ENCODE peak calls at places on chromosomes 3 and 15, in seven cellular contexts. M is H1, K is HepG2, H is GM12878, L is HCT116, B is SK-N-SH, O is K562. A is an unnamed sample.

GRCh38 chr3:57951106-57951882 is 56.9 kb upstream of the FLNB start:
- DNase-seq in M (no peak), K (peak), H (no peak), L (peak), B (peak), O (peak), A (no peak)

GRCh38 chr15:64263567-64263966 is 92.4 kb downstream of the CSNK1G1 start:
- DNase-seq in M (no peak), K (no peak), H (peak), L (no peak), B (no peak), O (no peak), A (no peak)

GRCh38 chr3:87228316-87228715 is 1.2 kb downstream of the CHMP2B start:
- DNase-seq in M (no peak), K (peak), H (no peak), L (no peak), B (no peak), O (no peak), A (no peak)

GRCh38 chr3:188760408-188760807 is 411.4 kb upstream of the TPRG1 start:
- DNase-seq in M (no peak), K (no peak), H (no peak), L (no peak), B (no peak), O (no peak), A (no peak)

GRCh38 chr15:78044407-78045155 is 32.9 kb downstream of the TBC1D2B start:
- DNase-seq in M (no peak), K (no peak), H (no peak), L (no peak), B (no peak), O (no peak), A (no peak)

GRCh38 chr15:92845109-92845508 is 55.0 kb upstream of the CHD2 start:
- DNase-seq in M (no peak), K (peak), H (peak), L (no peak), B (no peak), O (peak), A (peak)

GRCh38 chr3:135792174-135792573 is 173.4 kb upstream of the PPP2R3A start:
- DNase-seq in M (no peak), K (no peak), H (no peak), L (no peak), B (no peak), O (peak), A (no peak)

GRCh38 chr3:51687472-51688205 is 16.6 kb downstream of the TEX264 start:
- DNase-seq in M (no peak), K (no peak), H (no peak), L (no peak), B (no peak), O (no peak), A (no peak)

GRCh38 chr3:105513886-105514285 is 147.2 kb downstream of the ALCAM start:
- DNase-seq in M (no peak), K (no peak), H (no peak), L (no peak), B (no peak), O (no peak), A (peak)

GRCh38 chr3:21446937-21447336 is 304.1 kb downstream of the ZNF385D start:
- DNase-seq in M (no peak), K (no peak), H (no peak), L (no peak), B (no peak), O (no peak), A (no peak)
- TF ChIP-seq JUND in M (no peak), K (no peak), H (no peak), L (no peak), B (no peak), O (no peak), A (no peak)

GRCh38 chr3:29525254-29525881 is 244.5 kb downstream of the RBMS3 start:
- DNase-seq in M (no peak), K (peak), H (no peak), L (no peak), B (no peak), O (no peak), A (no peak)
- TF ChIP-seq JUND in M (no peak), K (no peak), H (no peak), L (no peak), B (no peak), O (no peak), A (no peak)

DNA sequence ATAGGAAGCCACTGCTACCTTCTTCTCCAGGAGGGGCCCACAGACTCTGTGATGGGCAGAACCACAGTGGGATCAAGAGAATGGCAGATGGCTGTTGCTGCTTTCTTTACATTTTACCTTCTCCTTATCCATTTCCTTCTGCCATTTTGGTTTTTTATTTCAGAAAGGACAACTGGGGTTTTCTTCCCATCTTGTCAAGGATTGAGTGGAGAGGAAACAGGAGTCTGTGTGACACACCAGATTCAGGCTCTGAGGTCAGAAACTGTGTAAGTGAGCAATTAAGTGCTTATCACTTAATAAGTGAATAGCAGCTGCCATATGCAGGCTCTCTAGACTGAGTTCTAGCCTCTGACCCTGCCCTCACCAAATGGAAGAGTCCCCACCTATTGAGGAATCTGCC is 47.3 kb downstream of the ITGB5 start:
- DNase-seq in M (no peak), K (no peak), H (no peak), L (no peak), B (peak), O (no peak), A (no peak)
- TF ChIP-seq JUND in M (no peak), K (no peak), H (no peak), L (no peak), B (no peak), O (no peak), A (no peak)

DNA sequence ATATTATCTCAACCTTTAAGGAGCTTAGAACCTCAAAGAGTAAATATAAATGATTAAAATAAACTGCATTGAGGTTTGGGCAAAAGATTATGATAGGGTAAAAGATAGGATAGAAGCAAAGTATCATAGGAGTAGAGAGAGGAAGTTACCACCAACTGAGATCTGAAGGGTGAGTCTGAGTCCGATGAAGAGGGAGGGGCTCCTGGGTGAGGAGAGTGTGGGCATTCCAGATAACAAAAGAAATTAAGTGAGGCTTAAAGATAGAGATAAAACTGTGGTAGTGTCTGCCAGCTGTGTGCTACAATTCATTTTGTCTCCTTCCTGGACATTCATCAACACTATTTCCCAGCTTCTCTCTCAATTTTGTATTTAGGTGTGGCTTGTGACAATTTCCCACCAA is 343.0 kb upstream of the PLSCR5 start:
- DNase-seq in M (no peak), K (no peak), H (no peak), L (no peak), B (no peak), O (no peak), A (no peak)
- TF ChIP-seq JUND in M (no peak), K (no peak), H (no peak), L (no peak), B (no peak), O (no peak), A (no peak)

DNA sequence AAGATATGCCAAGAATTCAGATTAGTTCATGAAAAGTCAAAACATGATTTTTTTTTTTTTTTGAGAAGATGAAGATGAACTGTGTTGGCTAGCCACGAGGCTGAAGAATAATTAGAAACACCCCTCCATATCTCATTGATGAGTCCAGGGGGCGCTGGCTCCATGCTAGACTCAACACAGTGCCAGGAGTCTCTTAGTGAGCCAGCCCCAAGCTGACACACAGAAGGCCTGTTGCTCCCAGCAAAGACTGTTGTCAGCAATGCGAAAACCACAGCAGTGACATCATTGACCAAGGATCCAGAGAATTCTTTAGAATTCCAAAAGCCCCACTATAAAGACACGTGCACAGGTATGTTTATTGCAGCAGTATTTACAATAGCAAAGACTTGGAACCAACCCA is 185.2 kb downstream of the ANXA2 start:
- DNase-seq in M (peak), K (peak), H (no peak), L (no peak), B (no peak), O (peak), A (no peak)
- TF ChIP-seq JUND in M (no peak), K (no peak), H (no peak), L (no peak), B (no peak), O (no peak), A (no peak)